ENCODE peak calls at places on chromosomes 7 and 10, in eight cellular contexts. T, O, N, U, E, G, F and C are unnamed samples.

GRCh38 chr7:55101359-55101758 is 82.5 kb downstream of the EGFR start:
- DNase-seq in T (no peak), O (no peak), N (no peak), U (no peak), E (no peak), G (no peak), F (no peak), C (no peak)

GRCh38 chr7:31882187-31882586 is 188.0 kb downstream of the PDE1C start:
- DNase-seq in T (no peak), O (peak; percentile 68), N (no peak), U (peak; percentile 71), E (peak; percentile 13), G (no peak), F (no peak), C (no peak)

GRCh38 chr10:73850863-73851461 is 23.4 kb downstream of the CAMK2G start:
- DNase-seq in T (no peak), O (no peak), N (no peak), U (no peak), E (peak; percentile 27), G (peak; percentile 39), F (no peak), C (no peak)

GRCh38 chr10:23035569-23035968 is 59.8 kb upstream of the MSRB2 start:
- DNase-seq in T (no peak), O (no peak), N (no peak), U (no peak), E (no peak), G (peak; percentile 39), F (no peak), C (no peak)

GRCh38 chr10:31320598-31321211 is 1.7 kb downstream of the ZEB1 start:
- DNase-seq in T (peak; percentile 56), O (no peak), N (peak; percentile 68), U (no peak), E (peak; percentile 16), G (peak; percentile 69), F (peak; percentile 12), C (peak; percentile 48)

GRCh38 chr7:151008511-151009323 is 15.6 kb downstream of the ATG9B start:
- DNase-seq in T (peak; percentile 79), O (no peak), N (peak; percentile 98), U (no peak), E (peak; percentile 66), G (peak; percentile 96), F (peak; percentile 80), C (peak; percentile 83)

GRCh38 chr10:120732067-120732466 is 119.1 kb upstream of the WDR11 start:
- DNase-seq in T (no peak), O (no peak), N (no peak), U (no peak), E (no peak), G (no peak), F (no peak), C (no peak)

GRCh38 chr7:93092757-93093370 is 24.9 kb downstream of the SAMD9 start:
- DNase-seq in T (no peak), O (no peak), N (no peak), U (no peak), E (no peak), G (peak; percentile 23), F (no peak), C (no peak)

GRCh38 chr7:2876031-2876862 is 32.1 kb upstream of the GNA12 start:
- DNase-seq in T (no peak), O (peak; percentile 32), N (no peak), U (no peak), E (no peak), G (peak; percentile 63), F (no peak), C (no peak)

GRCh38 chr7:149385195-149385955 is 75.5 kb downstream of the ZNF777 start:
- DNase-seq in T (no peak), O (no peak), N (no peak), U (no peak), E (no peak), G (no peak), F (no peak), C (no peak)

GRCh38 chr7:131931368-131931767 is 374.9 kb upstream of the PODXL start:
- DNase-seq in T (no peak), O (no peak), N (no peak), U (no peak), E (no peak), G (no peak), F (no peak), C (no peak)

GRCh38 chr7:51045319-51046102 is 262.8 kb upstream of the GRB10 start:
- DNase-seq in T (no peak), O (no peak), N (no peak), U (no peak), E (peak; percentile 43), G (no peak), F (no peak), C (no peak)

GRCh38 chr7:35353481-35353880 is 99.6 kb upstream of the TBX20 start:
- DNase-seq in T (no peak), O (no peak), N (no peak), U (no peak), E (no peak), G (peak; percentile 64), F (no peak), C (no peak)

GRCh38 chr10:13306103-13306502 is 6.2 kb upstream of the PHYH start:
- DNase-seq in T (no peak), O (no peak), N (no peak), U (no peak), E (no peak), G (no peak), F (no peak), C (no peak)

GRCh38 chr10:24642921-24643678 is 80.6 kb downstream of the ARHGAP21 start:
- DNase-seq in T (peak; percentile 46), O (no peak), N (no peak), U (peak; percentile 69), E (peak; percentile 57), G (no peak), F (no peak), C (peak; percentile 44)

GRCh38 chr7:130242198-130243014 is 24.3 kb upstream of the CPA2 start:
- DNase-seq in T (peak; percentile 62), O (no peak), N (peak; percentile 76), U (no peak), E (peak; percentile 68), G (peak; percentile 65), F (peak; percentile 32), C (peak; percentile 69)

GRCh38 chr7:149477494-149478443 is 16.9 kb upstream of the ZNF777 start:
- DNase-seq in T (no peak), O (no peak), N (no peak), U (no peak), E (no peak), G (peak; percentile 83), F (no peak), C (no peak)

GRCh38 chr7:99642099-99642498 is 25.4 kb downstream of the ZSCAN25 start:
- DNase-seq in T (no peak), O (no peak), N (no peak), U (no peak), E (no peak), G (no peak), F (no peak), C (no peak)

GRCh38 chr10:11270135-11270857 is 252.6 kb downstream of the CELF2 start:
- DNase-seq in T (peak; percentile 50), O (peak; percentile 42), N (peak; percentile 87), U (no peak), E (peak; percentile 74), G (peak; percentile 94), F (peak; percentile 68), C (peak; percentile 69)

GRCh38 chr7:134920026-134920758 is 66.1 kb upstream of the AGBL3 start:
- DNase-seq in T (no peak), O (no peak), N (no peak), U (no peak), E (no peak), G (no peak), F (no peak), C (no peak)

GRCh38 chr7:32506266-32507054 is 11.2 kb downstream of the AVL9 start:
- DNase-seq in T (no peak), O (no peak), N (no peak), U (no peak), E (no peak), G (no peak), F (no peak), C (peak; percentile 24)

GRCh38 chr7:106099539-106099938 is 12.6 kb downstream of the SYPL1 start:
- DNase-seq in T (no peak), O (no peak), N (no peak), U (no peak), E (no peak), G (no peak), F (no peak), C (no peak)

GRCh38 chr7:47725031-47725780 is 143.3 kb upstream of the TNS3 start:
- DNase-seq in T (no peak), O (no peak), N (no peak), U (no peak), E (peak; percentile 13), G (no peak), F (no peak), C (no peak)

GRCh38 chr7:101093907-101094306 is 8.6 kb downstream of the TRIM56 start:
- DNase-seq in T (no peak), O (no peak), N (no peak), U (no peak), E (no peak), G (no peak), F (no peak), C (no peak)

GRCh38 chr7:118350260-118350659 is 125.8 kb downstream of the ANKRD7 start:
- DNase-seq in T (no peak), O (no peak), N (no peak), U (no peak), E (no peak), G (no peak), F (no peak), C (no peak)